ENCODE peak calls at places on chromosomes 11 and 22, in four cellular contexts. O is endothelial cell, K is cardiac fibroblast, X is lung. G is an unnamed sample.

GRCh38 chr11:122601131-122602125 is 54.1 kb upstream of the UBASH3B start:
- DNase-seq in X (no peak), K (peak), O (no peak), G (no peak)

GRCh38 chr11:62169935-62170334 is 20.1 kb upstream of the SCGB1D1 start:
- DNase-seq in K (peak), O (no peak), X (no peak), G (no peak)

GRCh38 chr22:49688516-49689254 is 139.0 kb downstream of the BRD1 start:
- DNase-seq in O (no peak), X (no peak), K (no peak), G (no peak)

GRCh38 chr22:42624551-42625106 is 9.9 kb upstream of the POLDIP3 start:
- DNase-seq in K (no peak), O (no peak), X (no peak), G (no peak)

GRCh38 chr11:5992604-5993251 is 5.9 kb upstream of the OR52L1 start:
- DNase-seq in K (peak), X (no peak), O (no peak), G (no peak)

GRCh38 chr11:122202951-122203456 is 87.0 kb upstream of the BLID start:
- DNase-seq in O (peak), X (peak), K (peak), G (peak)

GRCh38 chr11:36617543-36617942 is 19.5 kb upstream of the RAG2 start:
- DNase-seq in O (no peak), K (no peak), X (no peak), G (no peak)

GRCh38 chr11:76745561-76746207 is 37.5 kb upstream of the TSKU start:
- DNase-seq in K (no peak), O (no peak), X (no peak), G (no peak)

GRCh38 chr11:119315139-119316016 is 1.6 kb downstream of the MCAM start:
- DNase-seq in O (no peak), X (no peak), K (no peak), G (no peak)

GRCh38 chr11:14423633-14424032 is 64.7 kb upstream of the RRAS2 start:
- DNase-seq in X (no peak), O (no peak), K (peak), G (no peak)

GRCh38 chr22:20211997-20212753 is 55.9 kb downstream of the RTN4R start:
- DNase-seq in X (peak), K (peak), O (no peak), G (peak)

GRCh38 chr22:46072030-46072881 is 78.1 kb upstream of the PPARA start:
- DNase-seq in O (no peak), K (peak), X (peak), G (peak)

GRCh38 chr22:29700949-29701927 is 18.6 kb upstream of the CABP7 start:
- DNase-seq in K (peak), X (peak), O (peak), G (peak)

DNA sequence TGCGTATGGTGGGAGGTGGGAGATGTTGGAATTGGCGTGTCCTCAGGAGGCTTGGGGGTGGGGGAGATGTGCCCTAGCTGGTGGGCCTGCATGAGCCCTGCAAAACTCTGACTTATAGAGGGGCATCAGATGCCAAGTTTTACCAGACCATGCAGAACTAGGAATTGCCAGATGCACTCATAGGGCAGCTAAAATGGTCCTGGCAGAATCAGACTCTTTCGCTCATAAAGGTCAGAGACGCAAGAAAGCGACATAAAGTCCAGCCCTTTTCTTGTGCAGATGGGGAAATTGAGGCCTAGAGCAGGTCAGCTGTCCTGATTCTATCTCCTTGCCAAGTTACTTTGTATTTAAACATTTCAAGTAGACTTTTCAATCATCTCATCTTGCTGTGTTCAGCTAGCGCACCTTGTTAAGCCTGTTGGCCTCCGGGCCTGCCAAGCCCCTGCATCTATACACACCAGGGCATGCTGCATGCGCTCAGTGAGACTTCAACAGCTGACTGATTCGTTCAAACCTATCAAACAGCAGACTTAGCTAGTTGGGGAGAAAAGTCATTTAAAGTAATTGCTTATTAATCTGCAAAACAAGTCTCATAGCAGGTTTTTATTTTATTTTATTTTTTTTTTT is 34.1 kb upstream of the EHF start:
- DNase-seq in X (no peak), O (no peak), K (no peak), G (no peak)
- TF ChIP-seq CTCF in X (no peak), O (no peak), K (no peak), G (no peak)

GRCh38 chr11:69167916-69168691 is 12.4 kb downstream of the SMIM38 start:
- DNase-seq in X (peak), K (peak), O (no peak), G (no peak)

GRCh38 chr11:69165775-69166174 is 10.0 kb downstream of the SMIM38 start:
- DNase-seq in O (no peak), X (no peak), K (no peak), G (no peak)

GRCh38 chr11:69164824-69165223 is 9.1 kb downstream of the SMIM38 start:
- DNase-seq in O (no peak), K (no peak), X (no peak), G (no peak)

GRCh38 chr11:69167130-69167915 is 11.6 kb downstream of the SMIM38 start:
- DNase-seq in O (no peak), K (no peak), X (no peak), G (no peak)

GRCh38 chr11:69166186-69167115 is 10.7 kb downstream of the SMIM38 start:
- DNase-seq in X (no peak), K (peak), O (no peak), G (peak)
- TF ChIP-seq CTCF in X (no peak), K (peak), O (no peak), G (no peak)

DNA sequence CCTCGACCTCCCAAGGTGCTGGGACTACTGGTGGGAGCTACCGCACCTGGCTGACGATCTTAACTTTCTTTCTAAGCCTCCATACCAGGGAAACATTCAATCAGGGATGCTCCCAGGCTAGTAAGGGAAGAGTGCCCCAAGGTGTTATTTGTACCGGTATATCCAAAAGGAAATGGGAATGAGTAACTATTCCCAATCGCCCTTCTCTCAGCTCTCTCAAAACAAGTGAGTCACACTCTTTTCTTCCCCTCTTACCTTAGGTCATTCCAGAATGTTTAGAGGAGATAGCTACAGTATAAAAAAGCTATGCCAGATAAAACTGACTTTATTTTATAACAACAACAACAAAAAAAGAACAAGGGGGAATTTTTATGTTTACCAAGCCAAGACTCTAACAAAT is 13.7 kb downstream of the DCDC1 start:
- DNase-seq in X (no peak), O (no peak), K (peak), G (no peak)
- TF ChIP-seq CTCF in X (no peak), O (no peak), K (no peak), G (no peak)

GRCh38 chr11:134098566-134099184 is 29.8 kb downstream of the JAM3 start:
- DNase-seq in X (no peak), O (no peak), K (no peak), G (no peak)
- TF ChIP-seq CTCF in X (no peak), O (no peak), K (peak), G (peak)

DNA sequence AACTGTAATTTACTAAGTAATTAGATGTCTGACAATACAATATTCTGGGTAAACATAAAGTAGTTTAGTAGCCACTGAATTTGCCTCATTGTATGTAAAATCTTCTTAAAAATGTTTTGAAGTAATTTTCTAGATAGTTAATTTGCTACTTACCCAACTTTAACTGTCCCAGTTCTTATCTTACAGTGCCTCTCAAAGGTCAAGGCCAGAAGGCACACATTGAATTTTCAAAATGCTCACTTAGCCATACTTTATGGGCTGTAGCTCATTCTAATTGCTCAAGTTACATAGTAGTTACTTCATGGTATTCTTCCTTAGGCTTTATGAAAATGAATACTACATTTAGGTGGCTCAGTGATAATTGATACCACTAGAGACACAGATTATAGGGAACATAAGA is 666.6 kb downstream of the CNTN5 start:
- DNase-seq in O (no peak), X (no peak), K (peak), G (no peak)
- TF ChIP-seq CTCF in O (no peak), X (no peak), K (no peak), G (no peak)

GRCh38 chr11:19814421-19814820 is 101.8 kb downstream of the NAV2 start:
- DNase-seq in O (no peak), X (no peak), K (no peak), G (no peak)
- TF ChIP-seq CTCF in O (no peak), X (no peak), K (no peak), G (peak)

G was measured in BE2C.